ENCODE peak calls at places on chromosomes 11 and 22, in eight cellular contexts. U is K562; N is sigmoid colon; M is upper lobe of right lung; K is effector memory CD4-positive, alpha-beta T cell; W is IMR-90; I is MM.1S; A is BE2C. O is an unnamed sample.

GRCh38 chr11:77542296-77542695 is 47.5 kb upstream of the AQP11 start:
- DNase-seq in A (no peak), K (no peak), W (peak; percentile 78), I (no peak), N (no peak), M (no peak), U (no peak), O (no peak)

GRCh38 chr22:38921801-38922200 is 35.6 kb upstream of the APOBEC3A start:
- DNase-seq in A (no peak), M (no peak), W (no peak), U (no peak), K (no peak), N (no peak), I (no peak), O (no peak)

GRCh38 chr11:36311926-36312592 is 16.0 kb downstream of the PRR5L start:
- DNase-seq in N (no peak), A (no peak), I (no peak), W (peak; percentile 5), U (no peak), M (no peak), K (no peak), O (no peak)

GRCh38 chr11:47886096-47886495 is 37.9 kb upstream of the NUP160 start:
- DNase-seq in U (no peak), N (peak; percentile 71), K (no peak), M (no peak), W (peak; percentile 80), I (no peak), A (no peak), O (peak; percentile 30)

GRCh38 chr22:39514373-39514973 is 5.9 kb upstream of the ATF4 start:
- DNase-seq in M (no peak), A (peak; percentile 72), K (no peak), I (no peak), U (no peak), N (no peak), W (peak; percentile 34), O (peak; percentile 66)

GRCh38 chr11:64744544-64745218 is 739 bp upstream of the RASGRP2 start:
- DNase-seq in W (no peak), I (no peak), K (peak; percentile 36), A (no peak), U (peak; percentile 89), N (no peak), M (no peak), O (no peak)

GRCh38 chr11:116507016-116507415 is 265.8 kb downstream of the BUD13 start:
- DNase-seq in N (no peak), A (no peak), I (no peak), W (no peak), U (no peak), K (no peak), M (no peak), O (no peak)

GRCh38 chr11:69959461-69959860 is 118.7 kb upstream of the ANO1 start:
- DNase-seq in M (no peak), A (no peak), N (no peak), W (no peak), K (no peak), I (no peak), U (no peak), O (peak; percentile 41)

GRCh38 chr22:27749597-27750225 is 51.8 kb downstream of the MN1 start:
- DNase-seq in A (no peak), M (no peak), W (peak; percentile 13), N (peak; percentile 63), K (no peak), U (no peak), I (no peak), O (no peak)

GRCh38 chr11:59783632-59784090 is 26.9 kb downstream of the MRPL16 start:
- DNase-seq in A (no peak), U (no peak), W (no peak), N (no peak), I (no peak), K (no peak), M (no peak), O (no peak)

GRCh38 chr11:6599884-6600390 is 3.5 kb downstream of the RRP8 start:
- DNase-seq in K (no peak), N (peak; percentile 64), U (no peak), W (no peak), A (no peak), I (no peak), M (peak; percentile 37), O (peak; percentile 48)

GRCh38 chr11:69212121-69213110 is 56.7 kb downstream of the SMIM38 start:
- DNase-seq in W (no peak), I (no peak), N (peak; percentile 58), A (peak; percentile 49), U (no peak), M (peak; percentile 58), K (no peak), O (no peak)

GRCh38 chr11:102010776-102011500 is 36.3 kb upstream of the CFAP300 start:
- DNase-seq in N (no peak), M (peak; percentile 85), U (no peak), K (no peak), A (peak; percentile 19), W (peak; percentile 82), I (no peak), O (peak; percentile 74)

GRCh38 chr11:128551641-128552335 is 35.6 kb downstream of the ETS1 start:
- DNase-seq in I (no peak), K (no peak), M (no peak), A (no peak), W (no peak), N (no peak), U (no peak), O (no peak)

GRCh38 chr11:8671242-8671641 is 11.2 kb downstream of the TRIM66 start:
- DNase-seq in I (no peak), U (no peak), A (no peak), M (no peak), K (no peak), W (peak; percentile 97), N (peak; percentile 86), O (no peak)

DNA sequence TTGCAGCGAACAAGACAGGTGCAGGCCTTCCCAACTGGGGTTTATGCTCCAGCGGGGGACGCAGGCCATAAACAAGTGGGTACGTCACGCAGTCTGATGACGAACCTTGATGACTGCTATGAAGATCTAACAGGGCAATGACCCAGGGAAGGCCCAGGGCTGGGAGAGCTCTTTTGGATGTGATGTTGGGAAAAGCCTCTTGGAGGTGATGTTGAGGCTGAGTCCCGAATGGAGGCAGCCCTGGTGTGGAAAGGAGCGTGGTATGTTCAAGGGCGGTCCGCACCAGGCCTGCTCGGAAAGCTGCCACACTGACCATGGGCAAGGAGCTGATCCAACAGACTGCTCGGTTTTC is 5.8 kb downstream of the FADS2 start:
- DNase-seq in W (no peak), N (no peak), M (no peak), A (no peak), I (no peak), U (no peak), K (no peak), O (peak; percentile 49)
- H3K36me3 ChIP-seq in W (peaks cover 15% of the 10 kb centered on the region), N (no peaks in the 10 kb centered on the region), M (no peaks in the 10 kb centered on the region), A (no peaks in the 10 kb centered on the region), I (no peaks in the 10 kb centered on the region), U (no peaks in the 10 kb centered on the region), K (no peaks in the 10 kb centered on the region), O (no peaks in the 10 kb centered on the region)

GRCh38 chr22:19352766-19353165 is 61.2 kb upstream of the CLTCL1 start:
- DNase-seq in N (peak; percentile 48), A (no peak), U (no peak), K (no peak), I (no peak), W (no peak), M (no peak), O (no peak)
- H3K36me3 ChIP-seq in N (peaks cover 18% of the 10 kb centered on the region), A (peaks cover 80% of the 10 kb centered on the region), U (peaks cover 96% of the 10 kb centered on the region), K (peaks cover 80% of the 10 kb centered on the region), I (peaks cover 8% of the 10 kb centered on the region), W (peaks cover 67% of the 10 kb centered on the region), M (peaks cover 95% of the 10 kb centered on the region), O (peaks cover 57% of the 10 kb centered on the region)

GRCh38 chr11:20055312-20055711 is 105.0 kb downstream of the DBX1 start:
- DNase-seq in M (no peak), I (no peak), N (no peak), A (no peak), W (no peak), U (no peak), K (no peak), O (no peak)
- H3K36me3 ChIP-seq in M (peaks cover 41% of the 10 kb centered on the region), I (no peaks in the 10 kb centered on the region), N (peaks cover 12% of the 10 kb centered on the region), A (no peaks in the 10 kb centered on the region), W (peaks cover 26% of the 10 kb centered on the region), U (no peaks in the 10 kb centered on the region), K (no peaks in the 10 kb centered on the region), O (peaks cover 2% of the 10 kb centered on the region)

GRCh38 chr22:17143101-17143500 is 16.0 kb downstream of the HDHD5 start:
- DNase-seq in K (no peak), N (peak; percentile 46), A (no peak), W (no peak), I (no peak), U (no peak), M (no peak), O (no peak)
- H3K36me3 ChIP-seq in K (peaks cover 21% of the 10 kb centered on the region), N (peaks cover 6% of the 10 kb centered on the region), A (peaks cover 30% of the 10 kb centered on the region), W (peaks cover 36% of the 10 kb centered on the region), I (no peaks in the 10 kb centered on the region), U (peaks cover 50% of the 10 kb centered on the region), M (peaks cover 66% of the 10 kb centered on the region), O (peaks cover 20% of the 10 kb centered on the region)

GRCh38 chr22:50313021-50313420 is 5.6 kb upstream of the PLXNB2 start:
- DNase-seq in M (no peak), U (no peak), A (peak; percentile 23), W (no peak), K (no peak), I (no peak), N (peak; percentile 58), O (peak; percentile 72)

GRCh38 chr22:50313600-50313999 is 6.2 kb upstream of the PLXNB2 start:
- DNase-seq in W (no peak), A (peak; percentile 26), N (no peak), I (no peak), M (no peak), K (no peak), U (no peak), O (peak; percentile 60)

GRCh38 chr22:50314081-50314454 is 6.6 kb upstream of the PLXNB2 start:
- DNase-seq in U (no peak), I (no peak), A (peak; percentile 7), K (no peak), N (no peak), W (no peak), M (no peak), O (peak; percentile 64)

GRCh38 chr22:50315289-50316113 is 8.1 kb upstream of the PLXNB2 start:
- DNase-seq in A (peak; percentile 11), M (no peak), U (no peak), N (no peak), K (no peak), I (peak; percentile 40), W (no peak), O (peak; percentile 59)

DNA sequence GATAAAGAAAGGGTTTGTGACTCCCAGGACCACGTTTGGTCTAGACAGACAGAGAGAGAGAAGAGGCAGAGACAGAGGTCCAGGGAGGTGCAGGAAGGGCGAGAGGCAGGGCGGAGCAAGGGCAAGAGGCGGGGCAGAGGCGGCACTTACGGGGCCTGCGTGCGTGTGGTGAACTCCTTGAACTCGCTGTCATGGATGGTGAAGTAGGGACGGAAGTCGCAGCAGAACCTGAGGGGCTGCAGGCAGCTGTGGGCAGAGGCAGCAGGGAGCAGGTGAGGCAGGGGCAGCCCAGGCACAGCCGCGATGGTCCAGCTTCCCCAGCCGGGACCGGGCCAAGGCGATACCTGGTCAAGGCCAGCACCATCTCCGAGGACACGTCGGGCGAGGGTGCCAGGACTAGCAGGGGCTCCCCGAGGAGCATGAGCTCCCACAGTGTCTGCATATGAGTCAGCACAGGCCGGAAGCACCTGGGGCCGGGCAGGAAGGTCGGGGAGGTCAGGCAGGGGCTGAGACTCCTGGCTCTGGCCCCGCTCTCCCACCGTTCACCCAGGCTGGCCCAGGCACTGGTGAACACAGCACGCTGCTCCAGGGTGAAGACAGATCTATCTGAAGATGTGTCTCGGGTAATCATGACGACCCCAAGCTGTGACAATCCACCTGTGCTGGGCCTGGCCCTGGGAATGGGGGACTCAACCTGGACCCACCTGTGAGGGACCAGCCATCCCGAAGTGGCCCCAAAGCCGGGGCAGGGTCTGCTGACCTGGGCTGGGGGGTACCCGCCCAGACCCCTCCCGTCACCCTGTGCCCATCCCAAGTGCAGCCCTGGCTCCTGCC is 7.2 kb upstream of the PLXNB2 start:
- DNase-seq in K (peak; percentile 38), U (peak; percentile 52), W (no peak), A (peak; percentile 19), N (no peak), M (peak; percentile 91), I (peak; percentile 92), O (peak; percentile 80)
- H3K36me3 ChIP-seq in K (no peaks in the 10 kb centered on the region), U (no peaks in the 10 kb centered on the region), W (no peaks in the 10 kb centered on the region), A (no peaks in the 10 kb centered on the region), N (no peaks in the 10 kb centered on the region), M (no peaks in the 10 kb centered on the region), I (no peaks in the 10 kb centered on the region), O (no peaks in the 10 kb centered on the region)

O was measured in kidney.